ENCODE peak calls at places on chromosomes 1 and 21, in seven cellular contexts. One of them, this sample, is unnamed.

GRCh38 chr1:53308512-53308911 is 19.4 kb downstream of the LRP8 start:
- DNase-seq in astrocyte of the spinal cord: no peak
- DNase-seq in kidney: no peak
- DNase-seq in psoas muscle: no peak
- DNase-seq in mucosa of descending colon: no peak
- DNase-seq in CD8-positive, alpha-beta T cell: no peak
- DNase-seq in cardiac muscle cell: peak
- DNase-seq in this sample: no peak

GRCh38 chr1:179881642-179882252 is 338 bp upstream of the TOR1AIP1 start:
- DNase-seq in CD8-positive, alpha-beta T cell: no peak
- DNase-seq in mucosa of descending colon: no peak
- DNase-seq in astrocyte of the spinal cord: peak
- DNase-seq in cardiac muscle cell: no peak
- DNase-seq in psoas muscle: peak
- DNase-seq in kidney: no peak
- DNase-seq in this sample: peak

GRCh38 chr1:37438971-37439671 is 35.3 kb upstream of the ZC3H12A start:
- DNase-seq in kidney: no peak
- DNase-seq in cardiac muscle cell: no peak
- DNase-seq in CD8-positive, alpha-beta T cell: no peak
- DNase-seq in psoas muscle: no peak
- DNase-seq in mucosa of descending colon: no peak
- DNase-seq in astrocyte of the spinal cord: no peak
- DNase-seq in this sample: no peak

GRCh38 chr1:4424254-4424653 is 230.2 kb upstream of the AJAP1 start:
- DNase-seq in psoas muscle: no peak
- DNase-seq in mucosa of descending colon: no peak
- DNase-seq in astrocyte of the spinal cord: no peak
- DNase-seq in cardiac muscle cell: no peak
- DNase-seq in CD8-positive, alpha-beta T cell: no peak
- DNase-seq in kidney: no peak
- DNase-seq in this sample: no peak

GRCh38 chr21:32392880-32393676 is at the start of gene URB1:
- DNase-seq in psoas muscle: peak
- DNase-seq in kidney: peak
- DNase-seq in cardiac muscle cell: peak
- DNase-seq in CD8-positive, alpha-beta T cell: peak
- DNase-seq in astrocyte of the spinal cord: peak
- DNase-seq in mucosa of descending colon: peak
- DNase-seq in this sample: no peak

GRCh38 chr1:116880952-116881351 is 28.8 kb upstream of the PTGFRN start:
- DNase-seq in astrocyte of the spinal cord: no peak
- DNase-seq in psoas muscle: no peak
- DNase-seq in kidney: no peak
- DNase-seq in cardiac muscle cell: no peak
- DNase-seq in CD8-positive, alpha-beta T cell: no peak
- DNase-seq in mucosa of descending colon: no peak
- DNase-seq in this sample: no peak

GRCh38 chr1:180593382-180593781 is 34.6 kb downstream of the OVAAL start:
- DNase-seq in mucosa of descending colon: no peak
- DNase-seq in CD8-positive, alpha-beta T cell: no peak
- DNase-seq in astrocyte of the spinal cord: no peak
- DNase-seq in psoas muscle: no peak
- DNase-seq in cardiac muscle cell: no peak
- DNase-seq in kidney: no peak
- DNase-seq in this sample: no peak

GRCh38 chr1:39220900-39221870 is 16.7 kb downstream of the MACF1 start:
- DNase-seq in psoas muscle: no peak
- DNase-seq in cardiac muscle cell: no peak
- DNase-seq in astrocyte of the spinal cord: no peak
- DNase-seq in CD8-positive, alpha-beta T cell: no peak
- DNase-seq in kidney: no peak
- DNase-seq in mucosa of descending colon: no peak
- DNase-seq in this sample: no peak

GRCh38 chr1:172823534-172823933 is 164.6 kb downstream of the FASLG start:
- DNase-seq in kidney: no peak
- DNase-seq in cardiac muscle cell: no peak
- DNase-seq in psoas muscle: no peak
- DNase-seq in mucosa of descending colon: no peak
- DNase-seq in astrocyte of the spinal cord: peak
- DNase-seq in CD8-positive, alpha-beta T cell: no peak
- DNase-seq in this sample: peak

DNA sequence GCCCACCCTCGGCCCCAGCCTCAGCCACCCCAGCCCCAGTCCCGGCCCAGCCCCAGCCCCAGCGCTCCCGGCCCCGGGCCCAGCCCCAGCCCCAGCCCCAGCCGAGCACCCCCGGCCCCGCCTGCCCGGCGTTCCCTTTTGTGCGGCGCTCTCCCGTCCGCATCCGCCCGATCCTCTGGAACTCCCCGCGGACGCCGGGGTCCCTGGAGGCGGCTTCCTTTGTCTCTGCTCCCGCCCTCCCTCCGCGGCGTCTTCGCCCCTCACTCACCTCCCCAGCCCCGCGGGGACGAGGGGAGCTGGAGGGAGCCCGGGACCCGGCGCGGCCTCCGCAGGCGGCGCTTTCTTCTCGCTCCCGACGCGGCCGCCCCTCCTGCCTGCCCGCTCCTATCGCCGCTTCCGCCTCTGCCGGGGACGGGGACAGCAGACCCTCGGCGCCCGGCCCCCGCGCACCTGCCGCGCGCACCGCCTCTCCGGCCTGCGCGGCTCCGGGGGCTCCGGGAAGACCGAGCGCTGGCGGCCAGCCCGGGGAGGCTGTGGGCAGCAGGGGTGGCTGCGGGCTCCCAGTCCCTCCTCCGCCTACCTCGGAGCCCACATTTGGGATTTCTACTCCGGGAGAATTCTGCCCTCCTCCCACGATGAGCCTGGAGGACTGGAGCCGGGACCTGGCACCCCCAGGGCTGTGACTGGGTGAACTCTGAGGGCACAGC is 14.0 kb downstream of the AGRN start:
- DNase-seq in cardiac muscle cell: peak
- DNase-seq in CD8-positive, alpha-beta T cell: no peak
- DNase-seq in psoas muscle: no peak
- DNase-seq in kidney: no peak
- DNase-seq in mucosa of descending colon: no peak
- DNase-seq in astrocyte of the spinal cord: no peak
- DNase-seq in this sample: no peak
- H3K4me3 ChIP-seq in cardiac muscle cell: peak
- H3K4me3 ChIP-seq in CD8-positive, alpha-beta T cell: no peak
- H3K4me3 ChIP-seq in psoas muscle: peak
- H3K4me3 ChIP-seq in kidney: no peak
- H3K4me3 ChIP-seq in mucosa of descending colon: no peak
- H3K4me3 ChIP-seq in astrocyte of the spinal cord: no peak
- H3K4me3 ChIP-seq in this sample: peak

DNA sequence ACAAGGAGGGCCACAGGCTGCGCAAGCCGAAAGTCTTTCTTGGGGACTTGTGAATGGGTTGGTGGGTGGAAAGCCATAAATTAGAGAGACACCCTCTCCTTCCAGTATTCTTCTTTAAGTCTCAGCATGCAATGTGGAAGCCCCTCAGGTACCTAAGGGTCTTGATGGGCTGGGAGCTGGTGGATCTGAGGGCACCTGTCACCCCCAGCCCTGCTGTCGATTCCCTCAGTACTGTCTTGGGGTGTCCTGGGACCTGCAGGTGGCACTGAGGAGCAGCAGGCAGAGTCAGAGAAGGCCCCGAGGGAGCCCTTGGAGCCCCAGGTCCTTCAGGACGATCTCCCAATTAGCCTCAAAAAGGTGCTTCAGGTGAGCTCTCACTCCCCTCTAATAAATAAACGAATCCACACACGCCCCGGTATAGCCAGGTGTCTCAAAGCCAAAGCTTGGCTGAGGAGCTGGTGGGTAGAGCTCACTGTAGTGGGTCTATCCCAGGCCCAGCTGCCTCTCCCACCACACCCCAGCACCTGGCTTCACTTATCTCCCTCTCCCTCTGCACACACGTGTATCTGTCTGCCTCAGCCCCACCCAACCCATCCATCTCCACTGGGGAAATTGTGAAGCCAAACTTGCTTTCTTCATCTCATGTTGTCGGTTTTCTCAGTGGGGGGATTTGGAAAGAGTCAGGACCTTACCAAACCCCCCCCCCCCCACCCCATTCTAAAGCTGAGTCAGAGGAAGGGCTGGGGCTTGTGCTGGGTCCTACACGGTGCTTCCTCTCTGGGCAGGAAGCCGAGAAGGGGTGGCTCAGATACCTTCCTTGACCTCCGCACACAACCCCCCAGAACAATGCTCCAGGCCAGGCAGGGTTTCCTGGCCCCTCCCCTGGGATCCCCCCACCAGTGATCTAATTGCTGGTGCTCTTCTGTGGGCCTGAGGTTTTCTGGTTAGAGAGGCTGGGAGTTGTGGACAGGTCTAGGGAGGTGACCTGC is 1.6 kb downstream of the ADAM15 start:
- DNase-seq in cardiac muscle cell: no peak
- DNase-seq in psoas muscle: peak
- DNase-seq in mucosa of descending colon: peak
- DNase-seq in kidney: peak
- DNase-seq in CD8-positive, alpha-beta T cell: peak
- DNase-seq in astrocyte of the spinal cord: no peak
- DNase-seq in this sample: no peak
- H3K4me3 ChIP-seq in cardiac muscle cell: no peak
- H3K4me3 ChIP-seq in psoas muscle: peak
- H3K4me3 ChIP-seq in mucosa of descending colon: no peak
- H3K4me3 ChIP-seq in kidney: peak
- H3K4me3 ChIP-seq in CD8-positive, alpha-beta T cell: no peak
- H3K4me3 ChIP-seq in astrocyte of the spinal cord: peak
- H3K4me3 ChIP-seq in this sample: peak

DNA sequence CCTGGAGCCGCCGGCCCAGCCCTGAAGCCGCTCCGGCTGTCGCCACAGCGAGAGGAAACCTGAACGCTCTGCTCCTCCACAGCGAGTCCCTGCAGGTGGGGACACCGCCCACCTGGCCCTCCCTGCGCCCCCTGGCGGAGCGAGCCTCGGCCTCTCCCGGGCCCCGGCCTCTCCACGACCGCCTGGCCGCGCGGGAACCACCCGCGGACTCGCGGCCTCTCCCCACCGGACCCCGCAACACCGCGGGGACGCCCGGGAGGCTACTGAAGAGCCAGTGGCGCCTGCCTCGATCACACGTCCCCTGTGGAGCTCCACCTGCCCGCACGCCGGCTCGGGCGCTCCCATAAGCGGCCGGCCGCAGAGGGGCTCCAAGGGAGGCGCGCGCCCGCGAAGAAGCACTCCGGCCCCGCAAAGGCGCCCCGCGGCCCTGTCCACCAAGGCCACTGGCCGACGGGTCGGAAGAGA is 109.6 kb downstream of the KCNN3 start:
- DNase-seq in CD8-positive, alpha-beta T cell: peak
- DNase-seq in astrocyte of the spinal cord: no peak
- DNase-seq in mucosa of descending colon: peak
- DNase-seq in kidney: peak
- DNase-seq in psoas muscle: no peak
- DNase-seq in cardiac muscle cell: peak
- DNase-seq in this sample: no peak
- H3K4me3 ChIP-seq in CD8-positive, alpha-beta T cell: peak
- H3K4me3 ChIP-seq in astrocyte of the spinal cord: no peak
- H3K4me3 ChIP-seq in mucosa of descending colon: no peak
- H3K4me3 ChIP-seq in kidney: no peak
- H3K4me3 ChIP-seq in psoas muscle: peak
- H3K4me3 ChIP-seq in cardiac muscle cell: peak
- H3K4me3 ChIP-seq in this sample: peak

DNA sequence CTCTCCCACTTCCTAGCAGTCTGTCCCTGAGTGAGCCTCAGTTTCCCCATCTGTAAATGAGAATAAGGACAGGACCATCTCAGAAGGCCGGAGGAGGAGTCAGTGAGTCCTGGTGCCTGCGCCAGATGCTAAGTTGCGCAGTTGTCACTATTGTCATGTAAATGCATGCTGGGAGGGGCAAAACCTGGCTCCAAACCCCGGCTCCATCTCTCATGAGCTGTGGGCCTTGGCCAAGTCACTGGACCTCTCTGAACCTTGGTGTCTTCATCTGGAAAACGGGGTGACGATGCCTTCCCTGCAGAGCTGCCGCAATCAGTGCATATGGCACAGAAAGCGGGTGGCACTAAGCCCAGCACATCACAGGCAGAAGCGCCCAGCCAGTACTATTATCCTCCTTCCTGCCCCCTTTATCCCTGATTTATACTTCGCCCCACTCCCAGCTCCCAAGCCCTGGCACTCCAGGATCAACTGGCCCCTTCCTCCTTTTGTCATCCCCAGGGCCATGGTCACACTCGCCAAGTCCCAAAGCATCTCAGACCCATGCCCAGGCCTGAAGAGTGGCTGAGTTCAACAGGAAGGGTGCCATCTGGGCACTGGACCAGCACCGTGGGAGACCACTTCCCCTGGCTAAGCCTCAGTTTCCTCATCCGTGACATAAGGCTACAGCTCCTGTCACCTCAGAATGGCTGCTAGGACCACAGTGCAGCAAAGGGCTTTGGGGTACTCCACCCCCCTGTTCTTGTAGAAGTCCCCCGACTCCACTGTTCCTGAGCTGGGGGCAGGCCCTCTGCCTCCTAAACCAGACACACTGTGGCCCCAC is 4.3 kb upstream of the PLEKHG5 start:
- DNase-seq in mucosa of descending colon: no peak
- DNase-seq in cardiac muscle cell: no peak
- DNase-seq in kidney: peak
- DNase-seq in CD8-positive, alpha-beta T cell: no peak
- DNase-seq in astrocyte of the spinal cord: no peak
- DNase-seq in psoas muscle: no peak
- DNase-seq in this sample: no peak
- H3K4me3 ChIP-seq in mucosa of descending colon: no peak
- H3K4me3 ChIP-seq in cardiac muscle cell: peak
- H3K4me3 ChIP-seq in kidney: no peak
- H3K4me3 ChIP-seq in CD8-positive, alpha-beta T cell: no peak
- H3K4me3 ChIP-seq in astrocyte of the spinal cord: peak
- H3K4me3 ChIP-seq in psoas muscle: peak
- H3K4me3 ChIP-seq in this sample: peak

GRCh38 chr1:23613191-23614126 is 54.2 kb upstream of the ID3 start:
- DNase-seq in CD8-positive, alpha-beta T cell: peak
- DNase-seq in mucosa of descending colon: peak
- DNase-seq in psoas muscle: no peak
- DNase-seq in cardiac muscle cell: no peak
- DNase-seq in astrocyte of the spinal cord: no peak
- DNase-seq in kidney: no peak
- DNase-seq in this sample: no peak
- H3K4me3 ChIP-seq in CD8-positive, alpha-beta T cell: peak
- H3K4me3 ChIP-seq in mucosa of descending colon: no peak
- H3K4me3 ChIP-seq in psoas muscle: no peak
- H3K4me3 ChIP-seq in cardiac muscle cell: no peak
- H3K4me3 ChIP-seq in astrocyte of the spinal cord: no peak
- H3K4me3 ChIP-seq in kidney: no peak
- H3K4me3 ChIP-seq in this sample: no peak

DNA sequence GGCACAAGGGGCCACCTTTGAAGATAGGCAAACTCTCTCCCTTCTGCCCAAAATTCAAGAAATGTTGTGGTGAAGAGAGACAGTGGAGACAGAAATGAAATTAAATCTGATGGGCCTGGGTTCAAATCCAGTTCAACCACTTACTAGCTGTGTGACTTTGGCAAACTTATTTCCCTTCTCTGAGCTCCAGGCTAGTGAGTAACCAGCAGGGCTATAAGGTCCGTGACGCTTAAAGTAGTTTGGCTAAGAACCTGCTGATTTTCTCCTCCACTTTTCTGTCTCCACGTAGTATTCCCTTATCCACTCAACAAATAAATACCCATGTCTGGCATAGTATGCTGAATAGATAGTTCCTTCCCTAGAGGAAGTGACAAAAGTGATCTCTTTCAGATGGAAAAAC is 1.9 kb downstream of the SLC2A1 start:
- DNase-seq in astrocyte of the spinal cord: no peak
- DNase-seq in kidney: no peak
- DNase-seq in mucosa of descending colon: no peak
- DNase-seq in CD8-positive, alpha-beta T cell: no peak
- DNase-seq in psoas muscle: no peak
- DNase-seq in cardiac muscle cell: no peak
- DNase-seq in this sample: no peak
- H3K4me3 ChIP-seq in astrocyte of the spinal cord: peak
- H3K4me3 ChIP-seq in kidney: no peak
- H3K4me3 ChIP-seq in mucosa of descending colon: no peak
- H3K4me3 ChIP-seq in CD8-positive, alpha-beta T cell: peak
- H3K4me3 ChIP-seq in psoas muscle: peak
- H3K4me3 ChIP-seq in cardiac muscle cell: peak
- H3K4me3 ChIP-seq in this sample: peak

This sample was measured in skeletal muscle cell.